ENCODE peak calls at places on chromosomes 5 and 9, in six cellular contexts. I is bronchial epithelial cell, O is A549, R is PC-9, P is AG04450, M is WERI-Rb-1. L is an unnamed sample.

GRCh38 chr5:56278267-56278826 is 45.2 kb upstream of the ANKRD55 start:
- DNase-seq in I (no peak), O (no peak), R (no peak), P (peak), M (no peak), L (no peak)

GRCh38 chr9:133592731-133593409 is 16.3 kb downstream of the FAM163B start:
- DNase-seq in I (no peak), O (no peak), R (no peak), P (no peak), M (no peak), L (no peak)

GRCh38 chr5:133240425-133241091 is 188.7 kb downstream of the HSPA4 start:
- DNase-seq in I (peak), O (peak), R (peak), P (peak), M (no peak), L (no peak)

GRCh38 chr5:91311168-91311696 is 71.9 kb downstream of the ARRDC3 start:
- DNase-seq in I (no peak), O (no peak), R (no peak), P (no peak), M (no peak), L (no peak)

GRCh38 chr9:29796291-29796952 is 2223.1 kb upstream of the C9orf72 start:
- DNase-seq in I (no peak), O (no peak), R (no peak), P (no peak), M (no peak), L (no peak)

GRCh38 chr5:139381837-139382361 is 1.2 kb downstream of the SLC23A1 start:
- DNase-seq in I (no peak), O (no peak), R (no peak), P (no peak), M (no peak), L (peak)

GRCh38 chr9:113531919-113532808 is 68.6 kb downstream of the RGS3 start:
- DNase-seq in I (no peak), O (no peak), R (peak), P (no peak), M (no peak), L (peak)

GRCh38 chr5:6704361-6704851 is 8.8 kb upstream of the TENT4A start:
- DNase-seq in I (peak), O (no peak), R (peak), P (peak), M (no peak), L (peak)

GRCh38 chr9:138024131-138024530 is 146.5 kb downstream of the CACNA1B start:
- DNase-seq in I (no peak), O (no peak), R (no peak), P (no peak), M (no peak), L (no peak)

GRCh38 chr9:90433398-90433890 is 209.2 kb downstream of the DIRAS2 start:
- DNase-seq in I (peak), O (peak), R (peak), P (no peak), M (peak), L (no peak)

GRCh38 chr5:171680485-171680884 is 105.1 kb upstream of the SMIM23 start:
- DNase-seq in I (no peak), O (no peak), R (no peak), P (no peak), M (no peak), L (peak)

GRCh38 chr9:36772449-36773370 is 200.0 kb downstream of the MELK start:
- DNase-seq in I (peak), O (no peak), R (no peak), P (no peak), M (peak), L (no peak)

GRCh38 chr5:117738571-117738970 is 1163.9 kb upstream of the SEMA6A start:
- DNase-seq in I (no peak), O (no peak), R (no peak), P (no peak), M (no peak), L (no peak)

GRCh38 chr5:147554285-147554817 is 44.5 kb upstream of the DPYSL3 start:
- DNase-seq in I (peak), O (no peak), R (peak), P (no peak), M (no peak), L (no peak)

GRCh38 chr5:118921946-118922345 is 66.4 kb downstream of the DTWD2 start:
- DNase-seq in I (no peak), O (no peak), R (no peak), P (no peak), M (no peak), L (no peak)

GRCh38 chr5:81302596-81302995 is 1.2 kb downstream of the ZCCHC9 start:
- DNase-seq in I (no peak), O (no peak), R (no peak), P (no peak), M (no peak), L (no peak)

GRCh38 chr9:121272401-121272948 is 4.5 kb downstream of the GSN start:
- DNase-seq in I (no peak), O (no peak), R (no peak), P (no peak), M (no peak), L (no peak)

GRCh38 chr9:124137009-124137943 is 120.5 kb upstream of the NEK6 start:
- DNase-seq in I (no peak), O (no peak), R (no peak), P (no peak), M (no peak), L (no peak)

GRCh38 chr5:68392608-68393007 is 177.1 kb downstream of the PIK3R1 start:
- DNase-seq in I (no peak), O (no peak), R (no peak), P (no peak), M (no peak), L (no peak)

GRCh38 chr9:35254237-35254636 is 92.4 kb downstream of the UNC13B start:
- DNase-seq in I (peak), O (peak), R (no peak), P (no peak), M (no peak), L (no peak)

GRCh38 chr9:100290714-100291113 is 62.0 kb downstream of the TEX10 start:
- DNase-seq in I (no peak), O (no peak), R (no peak), P (no peak), M (no peak), L (no peak)

GRCh38 chr9:104758974-104759373 is 5.0 kb upstream of the NIPSNAP3B start:
- DNase-seq in I (no peak), O (no peak), R (no peak), P (no peak), M (no peak), L (no peak)

DNA sequence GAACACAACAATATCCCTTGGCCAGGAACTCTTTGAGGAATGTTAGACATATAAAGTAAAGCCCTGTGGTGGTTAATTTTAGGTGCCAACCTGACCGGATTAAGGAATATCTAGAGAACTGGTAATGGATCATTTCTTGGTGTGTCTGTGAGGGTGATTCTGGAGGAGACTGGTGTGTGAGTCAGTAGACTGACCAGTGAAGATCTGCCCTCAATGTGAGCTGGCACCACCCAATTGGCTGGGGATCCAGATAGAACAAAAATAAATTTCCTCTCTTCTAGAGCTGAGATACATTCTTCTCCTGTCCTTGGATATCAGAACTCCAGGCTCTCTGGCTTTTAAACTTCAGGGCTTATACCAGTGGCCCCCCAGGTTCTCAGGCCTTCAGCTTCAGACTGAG is 56.2 kb upstream of the TNPO1 start:
- DNase-seq in I (peak), O (no peak), R (no peak), P (no peak), M (no peak), L (no peak)
- TF ChIP-seq CTCF in I (no peak), O (no peak), R (no peak), P (no peak), M (no peak), L (no peak)

GRCh38 chr5:110218994-110219393 is 507.5 kb downstream of the TMEM232 start:
- DNase-seq in I (no peak), O (no peak), R (no peak), P (no peak), M (no peak), L (no peak)
- TF ChIP-seq CTCF in I (no peak), O (no peak), R (no peak), P (no peak), M (no peak), L (no peak)

DNA sequence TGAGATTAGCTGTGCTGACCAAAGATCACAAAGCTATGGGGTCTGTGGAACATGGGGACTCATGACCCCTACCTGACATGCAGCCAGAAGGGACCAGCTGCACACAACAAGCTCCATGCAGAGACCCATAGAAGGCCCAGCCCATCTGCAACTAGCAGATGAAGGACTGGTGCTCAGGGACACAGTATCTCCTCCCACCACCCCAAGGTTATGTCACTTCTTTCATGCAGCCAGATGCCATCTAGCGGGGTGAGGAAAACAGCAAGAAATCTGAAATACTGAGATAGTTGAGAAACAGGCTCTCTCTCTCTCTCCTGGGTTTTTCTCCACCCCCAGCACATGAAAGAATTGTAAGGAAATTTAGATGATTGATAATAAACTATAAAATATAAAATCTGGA is 161.3 kb upstream of the DAPK1 start:
- DNase-seq in I (no peak), O (peak), R (no peak), P (no peak), M (no peak), L (no peak)
- TF ChIP-seq CTCF in I (no peak), O (no peak), R (no peak), P (no peak), M (peak), L (no peak)

GRCh38 chr5:43231977-43232376 is 40.0 kb downstream of the NIM1K start:
- DNase-seq in I (peak), O (peak), R (no peak), P (no peak), M (no peak), L (no peak)
- TF ChIP-seq CTCF in I (peak), O (peak), R (peak), P (no peak), M (peak), L (no peak)

GRCh38 chr5:79853676-79854418 is 137.2 kb downstream of the MTX3 start:
- DNase-seq in I (peak), O (peak), R (no peak), P (no peak), M (no peak), L (peak)
- TF ChIP-seq CTCF in I (peak), O (no peak), R (no peak), P (no peak), M (no peak), L (no peak)

GRCh38 chr5:131533844-131534243 is 101.2 kb downstream of the RAPGEF6 start:
- DNase-seq in I (no peak), O (peak), R (no peak), P (no peak), M (no peak), L (no peak)
- TF ChIP-seq CTCF in I (no peak), O (no peak), R (peak), P (peak), M (peak), L (no peak)

GRCh38 chr5:94025788-94026473 is 284.5 kb upstream of the POU5F2 start:
- DNase-seq in I (no peak), O (peak), R (no peak), P (no peak), M (no peak), L (no peak)
- TF ChIP-seq CTCF in I (no peak), O (peak), R (no peak), P (no peak), M (peak), L (no peak)

GRCh38 chr9:83538890-83539238 is 663 bp upstream of the FRMD3 start:
- DNase-seq in I (no peak), O (no peak), R (no peak), P (no peak), M (no peak), L (no peak)
- TF ChIP-seq CTCF in I (no peak), O (no peak), R (peak), P (no peak), M (no peak), L (no peak)

GRCh38 chr5:4563400-4563799 is 576.7 kb upstream of the ADAMTS16 start:
- DNase-seq in I (peak), O (peak), R (no peak), P (no peak), M (peak), L (no peak)
- TF ChIP-seq CTCF in I (peak), O (no peak), R (peak), P (no peak), M (peak), L (no peak)